ENCODE peak calls at places on chromosomes 2 and 18, in six cellular contexts. S is CD4-positive, alpha-beta T cell; L is CD8-positive, alpha-beta T cell; N is body of pancreas; A is pancreas; C is effector memory CD8-positive, alpha-beta T cell. K is an unnamed sample.

GRCh38 chr2:60465736-60466135 is 87.7 kb downstream of the BCL11A start:
- ATAC-seq in L (no peak), N (peak), S (no peak), C (no peak), A (peak), K (no peak)

GRCh38 chr18:24503182-24503581 is 42.7 kb downstream of the HRH4 start:
- ATAC-seq in A (no peak), L (no peak), N (no peak), S (no peak), C (no peak), K (no peak)

GRCh38 chr2:36373149-36373880 is 17.7 kb downstream of the CRIM1 start:
- ATAC-seq in N (peak), C (no peak), L (no peak), S (no peak), A (peak), K (peak)

GRCh38 chr2:19353721-19354050 is 4.7 kb downstream of the OSR1 start:
- ATAC-seq in L (no peak), S (no peak), C (no peak), N (no peak), A (no peak), K (no peak)

GRCh38 chr2:171520471-171520870 is 1.8 kb upstream of the CYBRD1 start:
- ATAC-seq in L (no peak), N (no peak), C (no peak), A (no peak), S (no peak), K (no peak)

GRCh38 chr2:9330639-9331270 is 92.6 kb downstream of the ITGB1BP1 start:
- ATAC-seq in N (no peak), C (no peak), A (no peak), L (no peak), S (no peak), K (no peak)

GRCh38 chr2:7020939-7021470 is 103.8 kb downstream of the RNF144A start:
- ATAC-seq in N (no peak), S (no peak), L (no peak), A (no peak), C (no peak), K (no peak)

GRCh38 chr2:85865539-85866164 is 23.1 kb downstream of the ST3GAL5 start:
- ATAC-seq in N (no peak), S (peak), A (peak), L (no peak), C (no peak), K (peak)

GRCh38 chr2:66058675-66059074 is 376.2 kb upstream of the MEIS1 start:
- ATAC-seq in S (no peak), N (no peak), L (no peak), A (no peak), C (no peak), K (no peak)

GRCh38 chr2:23661276-23662050 is 265.5 kb downstream of the ATAD2B start:
- ATAC-seq in A (no peak), S (no peak), C (no peak), L (no peak), N (no peak), K (no peak)

GRCh38 chr2:57862153-57862552 is 184.5 kb upstream of the VRK2 start:
- ATAC-seq in L (no peak), N (no peak), C (no peak), A (no peak), S (no peak), K (no peak)

GRCh38 chr2:190767821-190768220 is 112.8 kb upstream of the GLS start:
- ATAC-seq in S (no peak), A (no peak), L (no peak), N (no peak), C (no peak), K (no peak)

GRCh38 chr18:58591286-58591685 is 37.6 kb downstream of the ALPK2 start:
- ATAC-seq in L (no peak), N (no peak), C (no peak), A (no peak), S (no peak), K (no peak)

GRCh38 chr2:28424799-28425492 is 32.3 kb downstream of the FOSL2 start:
- ATAC-seq in N (no peak), C (peak), A (no peak), L (peak), S (no peak), K (peak)

GRCh38 chr2:191374939-191375338 is 129.7 kb downstream of the MYO1B start:
- ATAC-seq in L (no peak), C (no peak), N (no peak), A (no peak), S (no peak), K (no peak)

GRCh38 chr2:160538115-160538514 is 44.5 kb upstream of the RBMS1 start:
- ATAC-seq in A (no peak), L (no peak), N (no peak), C (no peak), S (no peak), K (no peak)

GRCh38 chr2:19272039-19272438 is 86.4 kb downstream of the OSR1 start:
- ATAC-seq in S (no peak), A (no peak), N (no peak), L (no peak), C (no peak), K (no peak)

GRCh38 chr18:62566199-62566598 is 43.4 kb downstream of the ZCCHC2 start:
- ATAC-seq in L (no peak), A (peak), S (peak), N (no peak), C (no peak), K (no peak)

GRCh38 chr2:226865273-226865672 is 29.4 kb downstream of the RHBDD1 start:
- ATAC-seq in A (no peak), L (no peak), N (no peak), C (no peak), S (no peak), K (no peak)

GRCh38 chr2:116450990-116451389 is 1363.5 kb upstream of the DDX18 start:
- ATAC-seq in A (no peak), N (no peak), S (no peak), C (no peak), L (no peak), K (no peak)

GRCh38 chr2:232129483-232129882 is 168.0 kb downstream of the DIS3L2 start:
- ATAC-seq in L (no peak), A (peak), S (no peak), N (no peak), C (no peak), K (no peak)

GRCh38 chr18:21270453-21270852 is 28.4 kb downstream of the GREB1L start:
- ATAC-seq in A (no peak), N (no peak), L (no peak), S (no peak), C (no peak), K (no peak)

GRCh38 chr2:75047907-75048625 is 89.6 kb downstream of the POLE4 start:
- ATAC-seq in L (no peak), N (no peak), C (no peak), A (peak), S (no peak), K (no peak)

K was measured in activated T-helper 17 cell treated with anti-CD3 and anti-CD28 coated beads, Interleukin-2, amount 50 U/mL, for 72 hours.